ENCODE peak calls at places on chromosomes 5 and 9, in four cellular contexts. K is AG04449, J is fibroblast of mammary gland, X is RWPE2. A is an unnamed sample.

GRCh38 chr9:125437771-125438221 is 176.2 kb downstream of the GAPVD1 start:
- DNase-seq in K (no peak), J (no peak), X (no peak), A (no peak)

GRCh38 chr5:121634946-121635345 is 216.7 kb upstream of the FTMT start:
- DNase-seq in K (no peak), X (no peak), J (no peak), A (no peak)

GRCh38 chr5:55903121-55903701 is 52.1 kb downstream of the IL31RA start:
- DNase-seq in X (no peak), K (no peak), J (peak; percentile 19), A (no peak)

GRCh38 chr5:143887302-143887638 is 75.3 kb downstream of the HMHB1 start:
- DNase-seq in K (no peak), J (peak; percentile 78), X (no peak), A (peak; percentile 73)

GRCh38 chr5:141094481-141095262 is at the start of gene PCDHB2:
- DNase-seq in X (no peak), J (peak; percentile 53), K (no peak), A (peak; percentile 29)

GRCh38 chr5:134175874-134176522 is 752 bp downstream of the SKP1 start:
- DNase-seq in K (no peak), J (peak; percentile 20), X (no peak), A (no peak)

GRCh38 chr5:100780376-100780870 is 122.7 kb downstream of the ST8SIA4 start:
- DNase-seq in K (no peak), J (no peak), X (no peak), A (no peak)

GRCh38 chr9:124551472-124552339 is 44.5 kb upstream of the NR5A1 start:
- DNase-seq in K (no peak), X (no peak), J (peak; percentile 58), A (peak; percentile 43)

GRCh38 chr5:14582797-14583137 is 1.2 kb downstream of the OTULINL start:
- DNase-seq in X (no peak), J (no peak), K (no peak), A (no peak)

GRCh38 chr5:616342-617039 is 4.4 kb downstream of the CEP72 start:
- DNase-seq in J (no peak), K (no peak), X (peak; percentile 55), A (no peak)

GRCh38 chr9:135085830-135086546 is 1.5 kb upstream of the OLFM1 start:
- DNase-seq in X (no peak), J (peak; percentile 59), K (no peak), A (peak; percentile 56)

GRCh38 chr5:143386725-143387124 is 16.8 kb downstream of the NR3C1 start:
- DNase-seq in X (no peak), K (peak; percentile 9), J (peak; percentile 70), A (no peak)

GRCh38 chr5:64839936-64840335 is 71.2 kb downstream of the CWC27 start:
- DNase-seq in K (no peak), J (no peak), X (no peak), A (no peak)

GRCh38 chr5:134132372-134133212 is 18.1 kb downstream of the TCF7 start:
- DNase-seq in X (peak; percentile 47), J (no peak), K (no peak), A (no peak)

GRCh38 chr9:129776938-129777768 is 24.3 kb upstream of the PTGES start:
- DNase-seq in X (peak; percentile 96), J (peak; percentile 100), K (peak; percentile 98), A (peak; percentile 100)

GRCh38 chr9:24257726-24258125 is 288.0 kb downstream of the IZUMO3 start:
- DNase-seq in J (no peak), X (no peak), K (no peak), A (no peak)

GRCh38 chr9:13352451-13352979 is 73.0 kb upstream of the MPDZ start:
- DNase-seq in J (no peak), K (no peak), X (no peak), A (no peak)

GRCh38 chr5:150161242-150162141 is 5.1 kb upstream of the CDX1 start:
- DNase-seq in X (no peak), K (no peak), J (peak; percentile 75), A (peak; percentile 89)

GRCh38 chr5:57735754-57736153 is 253.1 kb upstream of the ACTBL2 start:
- DNase-seq in K (peak; percentile 85), J (peak; percentile 93), X (no peak), A (peak; percentile 90)
- H3K4me3 ChIP-seq in K (no peak overlapping the region), J (no peak overlapping the region), X (no peak overlapping the region), A (no peak overlapping the region)

GRCh38 chr9:109143881-109144562 is 23.0 kb downstream of the FRRS1L start:
- DNase-seq in K (no peak), X (no peak), J (peak; percentile 50), A (peak; percentile 5)
- TF ChIP-seq CTCF in K (peak; percentile 14), X (peak; percentile 33), J (peak; percentile 44), A (peak; percentile 17)

DNA sequence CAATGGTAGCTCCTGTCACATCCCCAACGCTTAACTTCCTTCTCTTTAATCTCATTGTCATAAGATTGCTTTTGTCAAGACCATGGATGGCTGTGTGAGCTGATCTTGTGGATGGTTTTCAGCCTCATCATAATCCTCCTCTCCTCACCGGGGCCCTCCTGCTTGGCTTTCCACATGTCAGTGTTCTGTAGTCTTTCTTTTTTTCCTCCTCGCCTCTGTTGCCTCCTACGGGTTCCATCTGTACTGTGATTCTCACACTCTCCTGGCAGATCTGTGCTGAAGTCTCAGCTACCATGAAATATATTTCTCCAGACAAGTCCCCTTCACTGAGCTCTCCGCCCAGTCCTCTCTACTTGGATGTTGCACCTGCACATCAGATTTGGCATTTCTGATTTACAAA is 34.9 kb upstream of the FAM120AOS start:
- DNase-seq in X (no peak), K (no peak), J (no peak), A (no peak)
- H3K4me3 ChIP-seq in X (no peak overlapping the region), K (no peak overlapping the region), J (no peak overlapping the region), A (no peak overlapping the region)

GRCh38 chr9:89919171-89919681 is 314.4 kb downstream of the GADD45G start:
- DNase-seq in J (no peak), X (no peak), K (no peak), A (no peak)
- TF ChIP-seq CTCF in J (no peak), X (no peak), K (no peak), A (no peak)

DNA sequence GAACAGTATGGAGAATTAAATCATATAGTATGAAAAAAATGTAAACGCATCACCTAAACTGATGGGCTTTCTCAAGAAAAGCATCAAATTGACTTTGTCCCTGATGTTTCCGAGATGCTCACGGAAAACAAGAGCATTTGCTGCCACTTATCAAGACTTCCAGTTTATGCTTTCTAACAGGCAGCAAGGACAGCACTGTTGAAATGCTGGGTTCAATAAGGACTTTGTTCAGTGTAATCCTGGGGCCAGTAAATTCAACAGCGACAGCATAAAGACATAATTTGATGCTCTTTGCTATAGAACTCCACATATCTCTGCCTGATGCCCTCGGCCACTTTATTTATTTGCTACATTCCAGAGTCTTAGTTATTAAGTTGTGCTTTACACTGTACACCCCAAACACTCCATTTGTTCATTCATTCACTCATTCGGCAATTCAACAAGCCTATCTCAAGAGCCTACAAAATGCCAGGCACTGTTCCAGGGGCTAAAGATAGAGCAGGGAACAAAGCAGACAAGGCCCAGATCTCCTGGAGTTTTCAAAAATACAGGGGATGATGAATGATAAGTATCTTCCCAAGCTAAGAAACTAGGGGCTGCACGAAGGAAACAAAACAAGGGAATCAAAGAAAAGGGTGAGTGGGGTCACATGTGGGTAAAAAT is 294.6 kb downstream of the ZNF608 start:
- DNase-seq in J (no peak), X (no peak), K (no peak), A (no peak)
- H3K4me3 ChIP-seq in J (no peak overlapping the region), X (no peak overlapping the region), K (no peak overlapping the region), A (no peak overlapping the region)

GRCh38 chr5:111834926-111835599 is 78.1 kb upstream of the NREP start:
- DNase-seq in X (no peak), K (no peak), J (peak; percentile 31), A (peak; percentile 21)
- TF ChIP-seq CTCF in X (peak; percentile 34), K (no peak), J (no peak), A (no peak)

GRCh38 chr9:120708526-120709224 is 5.6 kb downstream of the MEGF9 start:
- DNase-seq in J (peak; percentile 86), K (no peak), X (no peak), A (peak; percentile 89)
- H3K4me3 ChIP-seq in J (no peak overlapping the region), K (no peak overlapping the region), X (no peak overlapping the region), A (no peak overlapping the region)

GRCh38 chr9:133956520-133957076 is 35.5 kb downstream of the VAV2 start:
- DNase-seq in K (no peak), X (no peak), J (no peak), A (peak; percentile 14)

GRCh38 chr9:133954862-133955529 is 37.1 kb downstream of the VAV2 start:
- DNase-seq in J (no peak), K (no peak), X (no peak), A (no peak)

GRCh38 chr9:133953976-133954709 is 38.0 kb downstream of the VAV2 start:
- DNase-seq in J (no peak), K (no peak), X (no peak), A (no peak)

GRCh38 chr9:133957328-133957727 is 34.8 kb downstream of the VAV2 start:
- DNase-seq in K (no peak), J (no peak), X (no peak), A (no peak)

DNA sequence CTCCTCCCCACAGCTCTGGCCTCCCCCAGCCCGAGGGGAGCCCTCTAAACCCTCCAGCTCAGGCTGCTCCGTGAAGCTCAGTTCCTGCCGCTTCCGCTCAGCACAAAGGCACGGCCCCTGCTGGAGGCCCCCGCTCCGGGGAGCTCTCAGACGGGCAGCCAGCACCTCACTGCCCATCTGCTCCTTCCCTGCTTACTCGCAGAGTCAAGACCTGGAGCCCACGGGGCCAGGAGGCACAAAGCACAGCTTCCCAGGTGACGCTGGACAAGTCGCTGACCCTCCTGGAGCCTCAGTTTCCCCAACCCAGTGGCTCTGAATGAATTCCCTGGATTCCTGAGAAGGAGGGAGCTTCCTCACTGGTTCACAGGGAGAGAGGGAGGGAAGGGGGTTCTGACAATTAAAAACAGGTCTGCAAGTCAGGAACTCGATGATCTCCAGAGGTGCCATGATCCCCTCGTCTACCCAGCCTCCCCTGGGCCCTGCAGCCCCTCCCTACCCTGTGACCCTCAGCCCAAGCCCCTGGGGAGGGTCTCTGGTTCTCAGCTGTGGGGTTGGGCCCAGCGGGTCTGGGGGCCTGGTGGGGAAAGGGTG is 36.2 kb downstream of the VAV2 start:
- DNase-seq in K (no peak), X (no peak), J (no peak), A (peak; percentile 70)
- TF ChIP-seq CTCF in K (peak; percentile 28), X (no peak), J (no peak), A (peak; percentile 14)

GRCh38 chr9:6566409-6567139 is 79.0 kb downstream of the GLDC start:
- DNase-seq in J (peak; percentile 99), K (peak; percentile 80), X (peak; percentile 94), A (peak; percentile 97)
- H3K4me3 ChIP-seq in J (peak overlapping the region; percentile 38), K (peak overlapping the region; percentile 46), X (no peak overlapping the region), A (peak overlapping the region; percentile 28)

A was measured in foreskin fibroblast.